ENCODE peak calls at places on chromosome 10, in seven cellular contexts. One of them, this sample, is unnamed.

GRCh38 chr10:132615346-132616169 is 78.0 kb downstream of the INPP5A start:
- DNase-seq in endothelial cell: no peak
- DNase-seq in GM10248: no peak
- DNase-seq in upper lobe of right lung: peak; percentile 33
- DNase-seq in uterus: no peak
- DNase-seq in type B pancreatic cell: no peak
- DNase-seq in bronchial epithelial cell: no peak
- DNase-seq in this sample: no peak

GRCh38 chr10:86387221-86387794 is 20.7 kb upstream of the GRID1 start:
- DNase-seq in endothelial cell: no peak
- DNase-seq in GM10248: no peak
- DNase-seq in upper lobe of right lung: peak; percentile 38
- DNase-seq in uterus: no peak
- DNase-seq in type B pancreatic cell: no peak
- DNase-seq in bronchial epithelial cell: no peak
- DNase-seq in this sample: no peak

GRCh38 chr10:324593-324992 is 189.3 kb downstream of the ZMYND11 start:
- DNase-seq in endothelial cell: no peak
- DNase-seq in GM10248: no peak
- DNase-seq in upper lobe of right lung: peak; percentile 33
- DNase-seq in uterus: no peak
- DNase-seq in type B pancreatic cell: peak; percentile 25
- DNase-seq in bronchial epithelial cell: no peak
- DNase-seq in this sample: no peak

GRCh38 chr10:25048463-25048862 is 32.1 kb downstream of the THNSL1 start:
- DNase-seq in endothelial cell: no peak
- DNase-seq in GM10248: no peak
- DNase-seq in upper lobe of right lung: no peak
- DNase-seq in uterus: no peak
- DNase-seq in type B pancreatic cell: no peak
- DNase-seq in bronchial epithelial cell: no peak
- DNase-seq in this sample: no peak

GRCh38 chr10:75957721-75958120 is 526.3 kb downstream of the LRMDA start:
- DNase-seq in endothelial cell: no peak
- DNase-seq in GM10248: no peak
- DNase-seq in upper lobe of right lung: no peak
- DNase-seq in uterus: no peak
- DNase-seq in type B pancreatic cell: no peak
- DNase-seq in bronchial epithelial cell: no peak
- DNase-seq in this sample: no peak

GRCh38 chr10:23191764-23192395 is at the start of gene PTF1A:
- DNase-seq in endothelial cell: no peak
- DNase-seq in GM10248: no peak
- DNase-seq in upper lobe of right lung: no peak
- DNase-seq in uterus: no peak
- DNase-seq in type B pancreatic cell: no peak
- DNase-seq in bronchial epithelial cell: no peak
- DNase-seq in this sample: no peak

GRCh38 chr10:53025172-53025651 is 252.6 kb upstream of the MBL2 start:
- DNase-seq in endothelial cell: no peak
- DNase-seq in GM10248: no peak
- DNase-seq in upper lobe of right lung: no peak
- DNase-seq in uterus: no peak
- DNase-seq in type B pancreatic cell: no peak
- DNase-seq in bronchial epithelial cell: no peak
- DNase-seq in this sample: no peak

GRCh38 chr10:109894516-109894915 is 28.8 kb downstream of the XPNPEP1 start:
- DNase-seq in endothelial cell: no peak
- DNase-seq in GM10248: no peak
- DNase-seq in upper lobe of right lung: no peak
- DNase-seq in uterus: peak; percentile 84
- DNase-seq in type B pancreatic cell: no peak
- DNase-seq in bronchial epithelial cell: peak; percentile 92
- DNase-seq in this sample: no peak

GRCh38 chr10:29304259-29305030 is 15.6 kb downstream of the LYZL1 start:
- DNase-seq in endothelial cell: peak; percentile 65
- DNase-seq in GM10248: peak; percentile 60
- DNase-seq in upper lobe of right lung: no peak
- DNase-seq in uterus: peak; percentile 73
- DNase-seq in type B pancreatic cell: peak; percentile 64
- DNase-seq in bronchial epithelial cell: peak; percentile 51
- DNase-seq in this sample: peak; percentile 61

GRCh38 chr10:80528901-80529300 is 8.8 kb upstream of the SH2D4B start:
- DNase-seq in endothelial cell: no peak
- DNase-seq in GM10248: no peak
- DNase-seq in upper lobe of right lung: no peak
- DNase-seq in uterus: no peak
- DNase-seq in type B pancreatic cell: no peak
- DNase-seq in bronchial epithelial cell: no peak
- DNase-seq in this sample: no peak

GRCh38 chr10:80530816-80531215 is 6.9 kb upstream of the SH2D4B start:
- DNase-seq in endothelial cell: no peak
- DNase-seq in GM10248: no peak
- DNase-seq in upper lobe of right lung: no peak
- DNase-seq in uterus: no peak
- DNase-seq in type B pancreatic cell: no peak
- DNase-seq in bronchial epithelial cell: no peak
- DNase-seq in this sample: no peak

GRCh38 chr10:80529604-80530003 is 8.1 kb upstream of the SH2D4B start:
- DNase-seq in endothelial cell: no peak
- DNase-seq in GM10248: no peak
- DNase-seq in upper lobe of right lung: no peak
- DNase-seq in uterus: no peak
- DNase-seq in type B pancreatic cell: no peak
- DNase-seq in bronchial epithelial cell: no peak
- DNase-seq in this sample: peak; percentile 32

GRCh38 chr10:80528185-80528700 is 9.5 kb upstream of the SH2D4B start:
- DNase-seq in endothelial cell: no peak
- DNase-seq in GM10248: no peak
- DNase-seq in upper lobe of right lung: no peak
- DNase-seq in uterus: no peak
- DNase-seq in type B pancreatic cell: no peak
- DNase-seq in bronchial epithelial cell: no peak
- DNase-seq in this sample: no peak

GRCh38 chr10:80530251-80530650 is 7.5 kb upstream of the SH2D4B start:
- DNase-seq in endothelial cell: no peak
- DNase-seq in GM10248: peak; percentile 39
- DNase-seq in upper lobe of right lung: no peak
- DNase-seq in uterus: no peak
- DNase-seq in type B pancreatic cell: no peak
- DNase-seq in bronchial epithelial cell: peak; percentile 64
- DNase-seq in this sample: peak; percentile 50
- TF ChIP-seq CTCF in endothelial cell: no peak
- TF ChIP-seq CTCF in GM10248: peak; percentile 26
- TF ChIP-seq CTCF in upper lobe of right lung: no peak
- TF ChIP-seq CTCF in uterus: peak; percentile 10
- TF ChIP-seq CTCF in type B pancreatic cell: no peak
- TF ChIP-seq CTCF in bronchial epithelial cell: peak; percentile 68
- TF ChIP-seq CTCF in this sample: peak; percentile 19

GRCh38 chr10:88866454-88866853 is 13.6 kb upstream of the STAMBPL1 start:
- DNase-seq in endothelial cell: no peak
- DNase-seq in GM10248: no peak
- DNase-seq in upper lobe of right lung: no peak
- DNase-seq in uterus: no peak
- DNase-seq in type B pancreatic cell: no peak
- DNase-seq in bronchial epithelial cell: peak; percentile 58
- DNase-seq in this sample: no peak

GRCh38 chr10:88870101-88870500 is 9.9 kb upstream of the STAMBPL1 start:
- DNase-seq in endothelial cell: no peak
- DNase-seq in GM10248: no peak
- DNase-seq in upper lobe of right lung: no peak
- DNase-seq in uterus: no peak
- DNase-seq in type B pancreatic cell: no peak
- DNase-seq in bronchial epithelial cell: no peak
- DNase-seq in this sample: no peak

DNA sequence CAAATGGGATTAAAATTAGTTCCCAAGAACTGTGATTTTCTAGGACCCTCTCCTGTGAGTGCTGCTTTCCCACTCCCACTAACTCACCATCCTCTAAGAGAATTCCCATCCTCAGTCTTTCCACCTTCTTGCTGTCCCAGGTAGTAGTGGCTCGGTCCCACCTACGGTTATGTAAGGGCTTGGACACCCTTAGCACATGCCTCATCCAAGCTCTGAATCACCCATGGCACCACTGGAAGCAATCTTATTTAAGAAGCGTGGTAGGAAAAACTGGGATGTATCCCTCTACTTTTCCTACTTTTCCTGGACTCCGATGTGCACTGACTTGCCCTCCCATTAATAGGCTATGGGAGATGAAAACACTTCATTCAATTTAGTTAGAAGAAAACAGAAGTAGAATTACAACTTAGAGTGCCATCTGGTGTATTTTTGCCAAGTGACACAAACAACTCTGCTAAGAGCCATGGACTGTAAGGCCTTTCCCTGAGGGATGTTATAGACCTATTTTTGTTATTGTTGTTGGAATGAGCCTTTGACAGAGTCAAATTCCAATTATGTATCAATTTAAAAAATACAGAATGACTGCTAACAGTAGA is 13.7 kb upstream of the ANKRD22 start:
- DNase-seq in endothelial cell: no peak
- DNase-seq in GM10248: no peak
- DNase-seq in upper lobe of right lung: no peak
- DNase-seq in uterus: no peak
- DNase-seq in type B pancreatic cell: no peak
- DNase-seq in bronchial epithelial cell: peak; percentile 64
- DNase-seq in this sample: no peak
- TF ChIP-seq CTCF in endothelial cell: no peak
- TF ChIP-seq CTCF in GM10248: no peak
- TF ChIP-seq CTCF in upper lobe of right lung: peak; percentile 20
- TF ChIP-seq CTCF in uterus: no peak
- TF ChIP-seq CTCF in type B pancreatic cell: no peak
- TF ChIP-seq CTCF in bronchial epithelial cell: peak; percentile 39
- TF ChIP-seq CTCF in this sample: no peak

GRCh38 chr10:18797286-18797685 is 138.1 kb downstream of the ARL5B start:
- DNase-seq in endothelial cell: no peak
- DNase-seq in GM10248: no peak
- DNase-seq in upper lobe of right lung: no peak
- DNase-seq in uterus: no peak
- DNase-seq in type B pancreatic cell: no peak
- DNase-seq in bronchial epithelial cell: peak; percentile 58
- DNase-seq in this sample: no peak

GRCh38 chr10:18795549-18795948 is 136.3 kb downstream of the ARL5B start:
- DNase-seq in endothelial cell: no peak
- DNase-seq in GM10248: no peak
- DNase-seq in upper lobe of right lung: no peak
- DNase-seq in uterus: no peak
- DNase-seq in type B pancreatic cell: no peak
- DNase-seq in bronchial epithelial cell: no peak
- DNase-seq in this sample: no peak

GRCh38 chr10:18793951-18794350 is 134.7 kb downstream of the ARL5B start:
- DNase-seq in endothelial cell: no peak
- DNase-seq in GM10248: no peak
- DNase-seq in upper lobe of right lung: no peak
- DNase-seq in uterus: no peak
- DNase-seq in type B pancreatic cell: no peak
- DNase-seq in bronchial epithelial cell: peak; percentile 30
- DNase-seq in this sample: no peak
- TF ChIP-seq CTCF in endothelial cell: peak; percentile 33
- TF ChIP-seq CTCF in GM10248: no peak
- TF ChIP-seq CTCF in upper lobe of right lung: peak; percentile 41
- TF ChIP-seq CTCF in uterus: no peak
- TF ChIP-seq CTCF in type B pancreatic cell: peak; percentile 71
- TF ChIP-seq CTCF in bronchial epithelial cell: peak; percentile 13
- TF ChIP-seq CTCF in this sample: no peak

DNA sequence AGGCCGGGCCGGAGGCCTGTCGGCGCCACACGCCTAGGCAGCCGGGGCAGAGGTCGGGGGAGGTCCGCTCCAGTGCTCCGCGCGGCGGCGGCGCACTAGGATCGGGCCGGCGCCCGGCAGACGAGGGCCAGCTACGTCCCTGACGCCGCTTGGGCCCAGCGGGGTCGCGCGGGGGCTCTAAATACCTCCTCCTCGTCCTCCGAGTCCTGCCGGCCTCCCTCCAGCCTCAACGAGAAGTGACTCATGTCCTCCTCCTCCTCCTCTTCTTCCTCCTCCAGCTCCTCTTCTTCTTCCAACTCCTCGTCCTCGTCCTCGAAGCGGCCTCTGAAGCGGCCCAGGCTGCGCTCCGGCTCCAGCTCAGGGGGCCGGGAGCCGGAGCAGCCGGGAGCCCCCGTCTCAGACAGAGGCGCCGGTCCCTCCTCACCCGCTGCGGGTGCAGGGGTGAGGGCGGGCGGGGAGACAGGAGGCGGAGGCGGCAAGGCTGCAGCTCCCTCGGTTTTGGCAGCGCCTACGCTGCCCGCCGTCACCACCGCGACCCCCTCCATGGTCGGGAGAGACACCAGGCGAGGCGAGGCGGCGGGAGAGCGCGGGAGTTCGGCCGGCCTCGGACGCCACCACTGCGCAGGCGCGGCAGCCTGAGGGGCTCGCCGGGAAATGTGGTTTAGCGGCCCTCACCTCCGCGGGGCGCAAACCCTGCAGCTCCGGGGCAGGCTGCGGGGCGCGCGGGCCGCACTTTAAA is at the start of gene PCGF6:
- DNase-seq in endothelial cell: peak; percentile 91
- DNase-seq in GM10248: peak; percentile 95
- DNase-seq in upper lobe of right lung: peak; percentile 92
- DNase-seq in uterus: peak; percentile 72
- DNase-seq in type B pancreatic cell: peak; percentile 91
- DNase-seq in bronchial epithelial cell: peak; percentile 42
- DNase-seq in this sample: peak; percentile 87
- TF ChIP-seq CTCF in endothelial cell: no peak
- TF ChIP-seq CTCF in GM10248: no peak
- TF ChIP-seq CTCF in upper lobe of right lung: peak; percentile 19
- TF ChIP-seq CTCF in uterus: no peak
- TF ChIP-seq CTCF in type B pancreatic cell: no peak
- TF ChIP-seq CTCF in bronchial epithelial cell: peak; percentile 3
- TF ChIP-seq CTCF in this sample: no peak

GRCh38 chr10:8043569-8044306 is 10.8 kb upstream of the GATA3 start:
- DNase-seq in endothelial cell: peak; percentile 37
- DNase-seq in GM10248: no peak
- DNase-seq in upper lobe of right lung: no peak
- DNase-seq in uterus: no peak
- DNase-seq in type B pancreatic cell: no peak
- DNase-seq in bronchial epithelial cell: no peak
- DNase-seq in this sample: no peak
- TF ChIP-seq CTCF in endothelial cell: no peak
- TF ChIP-seq CTCF in GM10248: peak; percentile 34
- TF ChIP-seq CTCF in upper lobe of right lung: no peak
- TF ChIP-seq CTCF in uterus: no peak
- TF ChIP-seq CTCF in type B pancreatic cell: peak; percentile 47
- TF ChIP-seq CTCF in bronchial epithelial cell: no peak
- TF ChIP-seq CTCF in this sample: no peak

GRCh38 chr10:119149723-119150122 is 15.8 kb downstream of the SFXN4 start:
- DNase-seq in endothelial cell: peak; percentile 30
- DNase-seq in GM10248: no peak
- DNase-seq in upper lobe of right lung: no peak
- DNase-seq in uterus: no peak
- DNase-seq in type B pancreatic cell: no peak
- DNase-seq in bronchial epithelial cell: no peak
- DNase-seq in this sample: no peak
- TF ChIP-seq CTCF in endothelial cell: no peak
- TF ChIP-seq CTCF in GM10248: no peak
- TF ChIP-seq CTCF in upper lobe of right lung: no peak
- TF ChIP-seq CTCF in uterus: no peak
- TF ChIP-seq CTCF in type B pancreatic cell: no peak
- TF ChIP-seq CTCF in bronchial epithelial cell: no peak
- TF ChIP-seq CTCF in this sample: no peak

This sample was measured in Peyer's patch.